ENCODE peak calls at places on chromosomes 1 and 21, in ten cellular contexts. One of them, this sample, is unnamed. For H3K4me1, the result is how much of the 10 kb centered on the place peaks cover.

GRCh38 chr1:226972931-226973330 is 32.8 kb downstream of the COQ8A start:
- DNase-seq in A549: no peak
- DNase-seq in psoas muscle: no peak
- DNase-seq in foreskin keratinocyte: no peak
- DNase-seq in CD8-positive, alpha-beta memory T cell: no peak
- DNase-seq in pancreas: no peak
- DNase-seq in kidney: peak
- DNase-seq in HCT116: no peak
- DNase-seq in endodermal cell: peak
- DNase-seq in GM23248: no peak
- DNase-seq in this sample: peak

GRCh38 chr1:15153842-15154479 is 414 bp downstream of the TMEM51 start:
- DNase-seq in A549: peak
- DNase-seq in psoas muscle: peak
- DNase-seq in foreskin keratinocyte: peak
- DNase-seq in CD8-positive, alpha-beta memory T cell: no peak
- DNase-seq in pancreas: peak
- DNase-seq in kidney: peak
- DNase-seq in HCT116: no peak
- DNase-seq in endodermal cell: peak
- DNase-seq in GM23248: peak
- DNase-seq in this sample: peak

GRCh38 chr1:157968503-157968902 is 24.9 kb upstream of the KIRREL1 start:
- DNase-seq in A549: peak
- DNase-seq in psoas muscle: peak
- DNase-seq in foreskin keratinocyte: peak
- DNase-seq in CD8-positive, alpha-beta memory T cell: no peak
- DNase-seq in pancreas: no peak
- DNase-seq in kidney: no peak
- DNase-seq in HCT116: no peak
- DNase-seq in endodermal cell: no peak
- DNase-seq in GM23248: peak
- DNase-seq in this sample: peak

GRCh38 chr1:4563586-4563985 is 90.8 kb upstream of the AJAP1 start:
- DNase-seq in A549: no peak
- DNase-seq in psoas muscle: no peak
- DNase-seq in foreskin keratinocyte: no peak
- DNase-seq in CD8-positive, alpha-beta memory T cell: no peak
- DNase-seq in pancreas: no peak
- DNase-seq in kidney: no peak
- DNase-seq in HCT116: no peak
- DNase-seq in endodermal cell: no peak
- DNase-seq in GM23248: no peak
- DNase-seq in this sample: no peak

GRCh38 chr1:41160498-41161110 is 81.5 kb downstream of the SCMH1 start:
- DNase-seq in A549: no peak
- DNase-seq in psoas muscle: no peak
- DNase-seq in foreskin keratinocyte: no peak
- DNase-seq in CD8-positive, alpha-beta memory T cell: no peak
- DNase-seq in pancreas: no peak
- DNase-seq in kidney: no peak
- DNase-seq in HCT116: no peak
- DNase-seq in endodermal cell: no peak
- DNase-seq in GM23248: no peak
- DNase-seq in this sample: no peak

GRCh38 chr1:58580186-58580585 is 3.1 kb upstream of the TACSTD2 start:
- DNase-seq in A549: no peak
- DNase-seq in psoas muscle: no peak
- DNase-seq in foreskin keratinocyte: no peak
- DNase-seq in CD8-positive, alpha-beta memory T cell: no peak
- DNase-seq in pancreas: no peak
- DNase-seq in kidney: no peak
- DNase-seq in HCT116: no peak
- DNase-seq in endodermal cell: no peak
- DNase-seq in GM23248: peak
- DNase-seq in this sample: no peak

GRCh38 chr1:89762431-89762800 is 58.4 kb upstream of the LRRC8D start:
- DNase-seq in A549: no peak
- DNase-seq in psoas muscle: peak
- DNase-seq in foreskin keratinocyte: no peak
- DNase-seq in CD8-positive, alpha-beta memory T cell: no peak
- DNase-seq in pancreas: peak
- DNase-seq in kidney: no peak
- DNase-seq in HCT116: no peak
- DNase-seq in endodermal cell: no peak
- DNase-seq in GM23248: no peak
- DNase-seq in this sample: peak

GRCh38 chr1:87715052-87715451 is 386.4 kb downstream of the LMO4 start:
- DNase-seq in A549: no peak
- DNase-seq in psoas muscle: no peak
- DNase-seq in foreskin keratinocyte: no peak
- DNase-seq in CD8-positive, alpha-beta memory T cell: no peak
- DNase-seq in pancreas: no peak
- DNase-seq in kidney: no peak
- DNase-seq in HCT116: no peak
- DNase-seq in endodermal cell: no peak
- DNase-seq in GM23248: no peak
- DNase-seq in this sample: no peak

GRCh38 chr1:59570524-59570923 is 244.2 kb upstream of the HOOK1 start:
- DNase-seq in A549: no peak
- DNase-seq in psoas muscle: no peak
- DNase-seq in foreskin keratinocyte: no peak
- DNase-seq in CD8-positive, alpha-beta memory T cell: peak
- DNase-seq in pancreas: no peak
- DNase-seq in kidney: no peak
- DNase-seq in HCT116: no peak
- DNase-seq in endodermal cell: no peak
- DNase-seq in GM23248: no peak
- DNase-seq in this sample: no peak

DNA sequence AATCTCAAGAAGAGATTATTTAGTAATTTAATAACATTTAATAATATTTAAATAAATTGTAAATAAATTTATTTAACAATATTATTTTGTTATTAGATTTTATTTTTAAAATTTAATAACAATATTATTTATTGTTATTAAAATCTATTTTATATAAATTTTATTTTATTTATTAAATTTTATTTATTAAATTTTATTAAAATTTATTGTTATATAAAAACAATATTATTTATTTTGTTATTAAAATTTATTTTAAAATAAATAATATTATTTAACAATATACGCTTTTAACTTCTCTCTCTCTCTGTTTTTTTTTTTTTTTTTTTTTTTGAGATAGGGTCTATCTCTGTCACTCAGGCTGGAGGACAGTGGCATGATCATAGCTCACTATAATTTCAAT is 347.1 kb upstream of the LRRC7 start:
- DNase-seq in A549: no peak
- DNase-seq in psoas muscle: no peak
- DNase-seq in foreskin keratinocyte: no peak
- DNase-seq in CD8-positive, alpha-beta memory T cell: no peak
- DNase-seq in pancreas: no peak
- DNase-seq in kidney: no peak
- DNase-seq in HCT116: no peak
- DNase-seq in endodermal cell: no peak
- DNase-seq in GM23248: no peak
- DNase-seq in this sample: no peak
- H3K4me1 ChIP-seq in A549: under half
- H3K4me1 ChIP-seq in psoas muscle: under half
- H3K4me1 ChIP-seq in foreskin keratinocyte: under half
- H3K4me1 ChIP-seq in CD8-positive, alpha-beta memory T cell: under half
- H3K4me1 ChIP-seq in pancreas: under half
- H3K4me1 ChIP-seq in kidney: under half
- H3K4me1 ChIP-seq in HCT116: under half
- H3K4me1 ChIP-seq in endodermal cell: under half
- H3K4me1 ChIP-seq in GM23248: under half
- H3K4me1 ChIP-seq in this sample: under half

DNA sequence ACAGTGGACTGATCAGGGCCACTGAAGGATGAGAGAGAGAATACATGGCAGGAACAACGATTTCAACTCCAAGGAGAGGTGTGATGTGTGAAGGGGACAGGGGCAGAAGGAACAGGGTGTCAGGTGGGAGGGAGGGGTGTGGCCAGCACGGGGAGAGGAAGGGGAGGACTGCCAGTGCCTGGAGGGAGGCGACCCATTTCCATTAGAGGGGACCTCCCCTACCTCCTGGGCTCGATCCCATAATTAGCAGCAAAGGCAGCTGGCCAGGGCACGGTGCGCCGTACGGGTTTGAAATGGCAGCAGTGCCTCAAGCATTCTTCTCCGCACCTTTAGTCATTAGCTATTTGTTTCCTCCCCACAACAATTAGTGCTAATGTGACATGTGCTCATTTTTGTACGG is 22.7 kb downstream of the CRYAA start:
- DNase-seq in A549: no peak
- DNase-seq in psoas muscle: no peak
- DNase-seq in foreskin keratinocyte: no peak
- DNase-seq in CD8-positive, alpha-beta memory T cell: no peak
- DNase-seq in pancreas: peak
- DNase-seq in kidney: peak
- DNase-seq in HCT116: no peak
- DNase-seq in endodermal cell: peak
- DNase-seq in GM23248: no peak
- DNase-seq in this sample: no peak
- H3K4me1 ChIP-seq in A549: under half
- H3K4me1 ChIP-seq in psoas muscle: under half
- H3K4me1 ChIP-seq in foreskin keratinocyte: under half
- H3K4me1 ChIP-seq in CD8-positive, alpha-beta memory T cell: under half
- H3K4me1 ChIP-seq in pancreas: under half
- H3K4me1 ChIP-seq in kidney: under half
- H3K4me1 ChIP-seq in HCT116: under half
- H3K4me1 ChIP-seq in endodermal cell: under half
- H3K4me1 ChIP-seq in GM23248: under half
- H3K4me1 ChIP-seq in this sample: under half

GRCh38 chr1:244835276-244836134 is at the start of gene COX20:
- DNase-seq in A549: peak
- DNase-seq in psoas muscle: peak
- DNase-seq in foreskin keratinocyte: peak
- DNase-seq in CD8-positive, alpha-beta memory T cell: peak
- DNase-seq in pancreas: peak
- DNase-seq in kidney: peak
- DNase-seq in HCT116: peak
- DNase-seq in endodermal cell: peak
- DNase-seq in GM23248: peak
- DNase-seq in this sample: peak

GRCh38 chr1:244836135-244836521 is 670 bp downstream of the COX20 start:
- DNase-seq in A549: peak
- DNase-seq in psoas muscle: no peak
- DNase-seq in foreskin keratinocyte: peak
- DNase-seq in CD8-positive, alpha-beta memory T cell: no peak
- DNase-seq in pancreas: no peak
- DNase-seq in kidney: no peak
- DNase-seq in HCT116: no peak
- DNase-seq in endodermal cell: peak
- DNase-seq in GM23248: peak
- DNase-seq in this sample: no peak

GRCh38 chr1:244834596-244835275 is 722 bp upstream of the COX20 start:
- DNase-seq in A549: peak
- DNase-seq in psoas muscle: no peak
- DNase-seq in foreskin keratinocyte: peak
- DNase-seq in CD8-positive, alpha-beta memory T cell: peak
- DNase-seq in pancreas: no peak
- DNase-seq in kidney: peak
- DNase-seq in HCT116: peak
- DNase-seq in endodermal cell: peak
- DNase-seq in GM23248: peak
- DNase-seq in this sample: peak

GRCh38 chr1:244837597-244838258 is 2.3 kb downstream of the COX20 start:
- DNase-seq in A549: no peak
- DNase-seq in psoas muscle: no peak
- DNase-seq in foreskin keratinocyte: no peak
- DNase-seq in CD8-positive, alpha-beta memory T cell: no peak
- DNase-seq in pancreas: no peak
- DNase-seq in kidney: no peak
- DNase-seq in HCT116: no peak
- DNase-seq in endodermal cell: no peak
- DNase-seq in GM23248: no peak
- DNase-seq in this sample: no peak

DNA sequence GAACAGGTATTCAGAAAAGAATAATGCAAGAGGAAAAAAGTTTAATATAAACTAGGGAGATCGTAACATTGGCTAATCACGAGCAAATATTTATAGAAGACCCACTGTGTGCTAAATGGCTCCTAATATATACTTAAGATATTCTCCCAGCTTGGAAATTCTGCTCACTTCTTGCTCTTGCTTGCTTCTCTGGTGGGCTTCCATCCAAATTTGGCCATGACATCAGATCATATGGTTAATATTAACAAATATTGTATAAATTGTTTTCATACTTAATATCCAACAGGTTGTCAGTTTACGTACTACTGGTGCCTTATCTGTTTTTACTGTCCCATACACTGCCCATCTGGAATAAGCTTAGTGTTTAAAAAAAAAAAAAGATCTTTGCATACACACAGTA is 1.1 kb downstream of the COX20 start:
- DNase-seq in A549: no peak
- DNase-seq in psoas muscle: no peak
- DNase-seq in foreskin keratinocyte: no peak
- DNase-seq in CD8-positive, alpha-beta memory T cell: no peak
- DNase-seq in pancreas: no peak
- DNase-seq in kidney: no peak
- DNase-seq in HCT116: no peak
- DNase-seq in endodermal cell: no peak
- DNase-seq in GM23248: peak
- DNase-seq in this sample: no peak
- H3K4me1 ChIP-seq in A549: under half
- H3K4me1 ChIP-seq in psoas muscle: under half
- H3K4me1 ChIP-seq in foreskin keratinocyte: under half
- H3K4me1 ChIP-seq in CD8-positive, alpha-beta memory T cell: under half
- H3K4me1 ChIP-seq in pancreas: under half
- H3K4me1 ChIP-seq in kidney: under half
- H3K4me1 ChIP-seq in HCT116: half or more
- H3K4me1 ChIP-seq in endodermal cell: under half
- H3K4me1 ChIP-seq in GM23248: under half
- H3K4me1 ChIP-seq in this sample: under half

GRCh38 chr1:99806882-99807281 is 40.4 kb upstream of the FRRS1 start:
- DNase-seq in A549: no peak
- DNase-seq in psoas muscle: no peak
- DNase-seq in foreskin keratinocyte: no peak
- DNase-seq in CD8-positive, alpha-beta memory T cell: no peak
- DNase-seq in pancreas: no peak
- DNase-seq in kidney: no peak
- DNase-seq in HCT116: no peak
- DNase-seq in endodermal cell: no peak
- DNase-seq in GM23248: no peak
- DNase-seq in this sample: no peak

DNA sequence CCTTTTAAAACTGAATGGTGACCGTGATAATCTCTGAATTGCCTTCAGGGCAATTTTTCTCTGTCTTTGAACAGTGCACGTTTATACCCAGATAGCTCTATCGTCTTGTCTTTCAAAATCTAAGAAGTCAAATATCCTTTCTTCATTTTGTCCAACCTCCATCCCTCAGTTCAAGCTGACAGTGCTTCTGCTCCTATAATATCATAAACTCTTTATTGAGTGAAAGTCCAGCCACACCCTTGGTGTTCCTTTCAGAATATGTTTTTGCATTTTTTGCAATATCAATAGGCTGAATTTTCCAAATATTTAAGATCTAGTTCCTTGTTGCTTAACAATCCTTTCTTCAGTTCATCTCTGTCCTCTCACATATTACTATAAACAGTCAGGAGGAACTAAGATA is 35.1 kb upstream of the FRRS1 start:
- DNase-seq in A549: no peak
- DNase-seq in psoas muscle: no peak
- DNase-seq in foreskin keratinocyte: no peak
- DNase-seq in CD8-positive, alpha-beta memory T cell: no peak
- DNase-seq in pancreas: no peak
- DNase-seq in kidney: no peak
- DNase-seq in HCT116: no peak
- DNase-seq in endodermal cell: no peak
- DNase-seq in GM23248: no peak
- DNase-seq in this sample: no peak
- H3K4me1 ChIP-seq in A549: under half
- H3K4me1 ChIP-seq in psoas muscle: under half
- H3K4me1 ChIP-seq in foreskin keratinocyte: under half
- H3K4me1 ChIP-seq in CD8-positive, alpha-beta memory T cell: under half
- H3K4me1 ChIP-seq in pancreas: under half
- H3K4me1 ChIP-seq in kidney: under half
- H3K4me1 ChIP-seq in HCT116: under half
- H3K4me1 ChIP-seq in endodermal cell: under half
- H3K4me1 ChIP-seq in GM23248: under half
- H3K4me1 ChIP-seq in this sample: under half